ENCODE peak calls at places on chromosomes 11 and 22, in ten cellular contexts. R is AG09309; Z is brain microvascular endothelial cell; G is BE2C; K is AG10803; A is coronary artery; J is mammary epithelial cell; S is AG04450; V is DND-41; M is CD8-positive, alpha-beta T cell. B is an unnamed sample.

GRCh38 chr22:46942816-46943783 is 180.7 kb downstream of the TBC1D22A start:
- DNase-seq in R (no peak), Z (no peak), G (no peak), K (no peak), A (no peak), J (no peak), S (no peak), V (no peak), M (no peak), B (no peak)

GRCh38 chr11:94648789-94649188 is 81.6 kb downstream of the PIWIL4 start:
- DNase-seq in R (no peak), Z (no peak), G (no peak), K (no peak), A (no peak), J (no peak), S (no peak), V (no peak), M (no peak), B (no peak)

GRCh38 chr11:5291207-5291838 is 10.4 kb downstream of the OR51B4 start:
- DNase-seq in R (no peak), Z (peak), G (no peak), K (peak), A (no peak), J (peak), S (no peak), V (no peak), M (no peak), B (peak)

GRCh38 chr11:76186776-76187279 is 19.5 kb downstream of the WNT11 start:
- DNase-seq in R (no peak), Z (no peak), G (peak), K (no peak), A (no peak), J (no peak), S (no peak), V (no peak), M (no peak), B (no peak)

GRCh38 chr11:1224109-1224485 is 1.2 kb downstream of the MUC5B start:
- DNase-seq in R (no peak), Z (no peak), G (peak), K (no peak), A (no peak), J (no peak), S (no peak), V (no peak), M (no peak), B (no peak)

GRCh38 chr11:100930185-100930778 is 199.3 kb downstream of the PGR start:
- DNase-seq in R (peak), Z (peak), G (no peak), K (peak), A (no peak), J (peak), S (no peak), V (no peak), M (no peak), B (peak)

GRCh38 chr11:111283945-111284481 is 14.3 kb upstream of the POU2AF3 start:
- DNase-seq in R (no peak), Z (no peak), G (peak), K (no peak), A (no peak), J (no peak), S (peak), V (no peak), M (no peak), B (no peak)

GRCh38 chr11:27215471-27216267 is 147.3 kb downstream of the CCDC34 start:
- DNase-seq in R (no peak), Z (no peak), G (no peak), K (no peak), A (no peak), J (no peak), S (no peak), V (no peak), M (no peak), B (no peak)

GRCh38 chr11:6240139-6240538 is 1.2 kb downstream of the CNGA4 start:
- DNase-seq in R (no peak), Z (no peak), G (no peak), K (no peak), A (no peak), J (no peak), S (no peak), V (no peak), M (no peak), B (no peak)

GRCh38 chr11:12377106-12377823 is at the start of gene PARVA:
- DNase-seq in R (peak), Z (peak), G (no peak), K (peak), A (peak), J (peak), S (peak), V (no peak), M (no peak), B (no peak)

GRCh38 chr11:114099392-114100178 is 40.1 kb downstream of the ZBTB16 start:
- DNase-seq in R (no peak), Z (no peak), G (no peak), K (no peak), A (no peak), J (no peak), S (no peak), V (no peak), M (no peak), B (peak)

GRCh38 chr11:33634291-33634834 is 66.3 kb downstream of the C11orf91 start:
- DNase-seq in R (no peak), Z (peak), G (no peak), K (peak), A (no peak), J (peak), S (no peak), V (no peak), M (no peak), B (no peak)

GRCh38 chr22:41822289-41823057 is 10.4 kb upstream of the SREBF2 start:
- DNase-seq in R (peak), Z (peak), G (no peak), K (peak), A (no peak), J (peak), S (no peak), V (peak), M (peak), B (peak)

GRCh38 chr11:111541209-111542061 is 915 bp downstream of the LAYN start:
- DNase-seq in R (no peak), Z (peak), G (no peak), K (peak), A (peak), J (peak), S (peak), V (no peak), M (no peak), B (no peak)

GRCh38 chr11:110091995-110092576 is 1.1 kb upstream of the ZC3H12C start:
- DNase-seq in R (no peak), Z (no peak), G (no peak), K (peak), A (no peak), J (no peak), S (no peak), V (no peak), M (no peak), B (no peak)

GRCh38 chr11:105045897-105046296 is 762 bp upstream of the CARD16 start:
- DNase-seq in R (no peak), Z (no peak), G (no peak), K (peak), A (no peak), J (no peak), S (no peak), V (no peak), M (no peak), B (no peak)

GRCh38 chr22:48753752-48754517 is 1073.7 kb downstream of the BRD1 start:
- DNase-seq in R (no peak), Z (no peak), G (no peak), K (no peak), A (peak), J (no peak), S (no peak), V (no peak), M (peak), B (no peak)

GRCh38 chr22:31333648-31334047 is 12.5 kb downstream of the PATZ1 start:
- DNase-seq in R (no peak), Z (no peak), G (no peak), K (no peak), A (no peak), J (no peak), S (no peak), V (no peak), M (no peak), B (no peak)

GRCh38 chr11:59193741-59194140 is 19.0 kb downstream of the MPEG1 start:
- DNase-seq in R (no peak), Z (no peak), G (no peak), K (no peak), A (no peak), J (no peak), S (no peak), V (no peak), M (no peak), B (no peak)

GRCh38 chr22:31055322-31056159 is 25.6 kb upstream of the SMTN start:
- DNase-seq in R (peak), Z (peak), G (peak), K (peak), A (peak), J (peak), S (peak), V (no peak), M (no peak), B (no peak)

GRCh38 chr11:93694586-93694985 is 33.1 kb downstream of the CEP295 start:
- DNase-seq in R (no peak), Z (no peak), G (no peak), K (peak), A (no peak), J (no peak), S (no peak), V (no peak), M (no peak), B (no peak)

GRCh38 chr11:11988099-11988651 is 20.3 kb downstream of the DKK3 start:
- DNase-seq in R (no peak), Z (peak), G (no peak), K (peak), A (no peak), J (no peak), S (no peak), V (no peak), M (no peak), B (no peak)

GRCh38 chr11:97290444-97291041 is 900.7 kb downstream of the JRKL start:
- DNase-seq in R (no peak), Z (no peak), G (no peak), K (no peak), A (no peak), J (no peak), S (no peak), V (no peak), M (no peak), B (no peak)

GRCh38 chr22:43101306-43101705 is 9.2 kb upstream of the BIK start:
- DNase-seq in R (no peak), Z (no peak), G (no peak), K (no peak), A (no peak), J (no peak), S (no peak), V (no peak), M (no peak), B (no peak)

GRCh38 chr22:38451404-38451803 is 3.6 kb downstream of the KCNJ4 start:
- DNase-seq in R (no peak), Z (no peak), G (no peak), K (no peak), A (no peak), J (no peak), S (no peak), V (no peak), M (no peak), B (no peak)

GRCh38 chr11:35765211-35765610 is 102.6 kb downstream of the TRIM44 start:
- DNase-seq in R (no peak), Z (no peak), G (no peak), K (peak), A (no peak), J (no peak), S (no peak), V (no peak), M (no peak), B (no peak)

GRCh38 chr11:59206635-59207034 is 6.1 kb downstream of the MPEG1 start:
- DNase-seq in R (no peak), Z (peak), G (peak), K (peak), A (no peak), J (peak), S (no peak), V (peak), M (no peak), B (peak)

GRCh38 chr11:71947498-71947897 is 18.7 kb downstream of the RNF121 start:
- DNase-seq in R (no peak), Z (no peak), G (no peak), K (no peak), A (no peak), J (peak), S (no peak), V (no peak), M (no peak), B (no peak)

GRCh38 chr22:27489265-27489675 is 312.3 kb downstream of the MN1 start:
- DNase-seq in R (no peak), Z (peak), G (no peak), K (no peak), A (no peak), J (no peak), S (no peak), V (no peak), M (no peak), B (no peak)

GRCh38 chr11:1230456-1231395 is 7.9 kb downstream of the MUC5B start:
- DNase-seq in R (no peak), Z (no peak), G (peak), K (no peak), A (no peak), J (peak), S (no peak), V (no peak), M (no peak), B (no peak)

GRCh38 chr11:12182650-12183511 is 72.5 kb downstream of the MICAL2 start:
- DNase-seq in R (peak), Z (peak), G (no peak), K (peak), A (peak), J (peak), S (peak), V (no peak), M (no peak), B (no peak)

GRCh38 chr22:32926600-32926999 is 125.1 kb downstream of the TIMP3 start:
- DNase-seq in R (no peak), Z (peak), G (no peak), K (peak), A (no peak), J (peak), S (peak), V (peak), M (no peak), B (peak)

GRCh38 chr22:22877523-22878210 is 9.9 kb upstream of the IGLL5 start:
- DNase-seq in R (no peak), Z (peak), G (peak), K (peak), A (peak), J (peak), S (peak), V (peak), M (peak), B (peak)

GRCh38 chr11:124174001-124174400 is 9.1 kb upstream of the OR10D3 start:
- DNase-seq in R (no peak), Z (peak), G (no peak), K (peak), A (no peak), J (peak), S (peak), V (no peak), M (no peak), B (no peak)

GRCh38 chr11:1230121-1230455 is 7.2 kb downstream of the MUC5B start:
- DNase-seq in R (no peak), Z (no peak), G (no peak), K (no peak), A (no peak), J (no peak), S (no peak), V (no peak), M (no peak), B (no peak)

GRCh38 chr22:50612715-50613221 is 12.2 kb downstream of the MAPK8IP2 start:
- DNase-seq in R (no peak), Z (no peak), G (peak), K (no peak), A (no peak), J (no peak), S (no peak), V (no peak), M (no peak), B (no peak)

GRCh38 chr22:31646186-31647019 is 15.6 kb downstream of the PISD start:
- DNase-seq in R (peak), Z (peak), G (no peak), K (peak), A (no peak), J (peak), S (peak), V (no peak), M (no peak), B (no peak)

GRCh38 chr22:38233427-38233826 is 31.6 kb downstream of the MAFF start:
- DNase-seq in R (no peak), Z (no peak), G (no peak), K (peak), A (no peak), J (no peak), S (no peak), V (no peak), M (no peak), B (no peak)

GRCh38 chr11:34309970-34310369 is 47.8 kb downstream of the ABTB2 start:
- DNase-seq in R (no peak), Z (no peak), G (no peak), K (no peak), A (no peak), J (no peak), S (no peak), V (no peak), M (no peak), B (no peak)

GRCh38 chr22:45807156-45807915 is 135.7 kb downstream of the ATXN10 start:
- DNase-seq in R (no peak), Z (peak), G (no peak), K (no peak), A (no peak), J (no peak), S (no peak), V (no peak), M (no peak), B (no peak)

DNA sequence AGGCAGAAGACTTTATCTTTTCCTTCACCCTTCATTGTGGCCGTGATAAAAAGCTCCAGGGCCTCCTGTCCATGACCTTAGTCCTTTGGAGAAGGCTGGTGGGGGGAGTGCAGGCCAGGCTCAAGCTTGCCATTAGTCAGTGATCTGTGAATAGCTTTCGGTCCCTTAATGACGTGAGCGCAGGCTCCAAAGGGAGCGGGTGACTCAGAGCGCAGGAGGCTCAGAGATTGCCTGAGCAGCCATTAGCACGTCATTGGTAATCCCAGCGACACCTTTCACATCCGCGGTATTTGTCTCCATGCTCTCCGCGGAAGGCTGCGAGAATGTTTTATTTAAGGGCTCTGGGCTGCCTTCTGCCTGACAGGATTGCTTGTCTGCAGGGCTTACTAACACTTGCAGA is 458.5 kb downstream of the METTL15 start:
- DNase-seq in R (peak), Z (peak), G (peak), K (peak), A (peak), J (peak), S (peak), V (no peak), M (no peak), B (no peak)
- H3K4me3 ChIP-seq in R (peak), Z (peak), G (peak), K (peak), A (peak), J (peak), S (peak), V (no peak), M (no peak), B (no peak)

GRCh38 chr11:73758451-73758850 is 2.4 kb downstream of the RAB6A start:
- DNase-seq in R (no peak), Z (no peak), G (no peak), K (no peak), A (no peak), J (no peak), S (no peak), V (no peak), M (no peak), B (no peak)
- H3K4me3 ChIP-seq in R (peak), Z (peak), G (peak), K (peak), A (peak), J (peak), S (peak), V (peak), M (no peak), B (no peak)

DNA sequence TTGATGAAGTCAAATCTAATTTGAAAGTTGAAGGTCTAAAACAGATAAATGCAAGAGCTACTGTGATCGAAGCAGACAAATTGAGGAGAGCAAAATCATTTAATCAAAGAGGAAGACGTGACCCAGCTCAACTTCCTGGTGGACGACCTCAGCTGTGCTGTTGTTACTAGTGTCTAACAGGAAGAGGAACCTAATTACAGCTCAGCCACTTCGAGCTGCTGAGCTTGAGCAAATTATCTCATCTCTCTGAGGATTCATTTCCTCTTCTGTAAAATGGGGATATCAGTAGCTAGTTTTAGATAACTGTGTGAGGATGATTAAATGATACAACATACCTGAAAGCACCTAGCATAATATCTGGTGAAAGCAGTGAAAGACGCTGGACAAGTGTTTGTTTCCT is 48.6 kb upstream of the OLFML1 start:
- DNase-seq in R (no peak), Z (no peak), G (no peak), K (no peak), A (no peak), J (no peak), S (no peak), V (no peak), M (peak), B (peak)
- H3K4me3 ChIP-seq in R (no peak), Z (no peak), G (no peak), K (no peak), A (no peak), J (no peak), S (no peak), V (no peak), M (no peak), B (no peak)

GRCh38 chr11:2950825-2951224 is 21.6 kb upstream of the PHLDA2 start:
- DNase-seq in R (no peak), Z (no peak), G (no peak), K (no peak), A (no peak), J (no peak), S (no peak), V (no peak), M (no peak), B (no peak)
- H3K4me3 ChIP-seq in R (no peak), Z (no peak), G (no peak), K (no peak), A (no peak), J (no peak), S (no peak), V (no peak), M (no peak), B (no peak)

B was measured in Jurkat, Clone E6-1.